ENCODE peak calls at places on chromosomes 16 and 17, in ten cellular contexts. One of them, this sample, is unnamed. For H3K4me1, the result is how much of the 10 kb centered on the place peaks cover.

GRCh38 chr17:4795168-4795567 is 796 bp upstream of the PSMB6 start:
- DNase-seq in right cardiac atrium: no peak
- DNase-seq in small intestine: no peak
- DNase-seq in Caco-2: no peak
- DNase-seq in right lobe of liver: no peak
- DNase-seq in A549: no peak
- DNase-seq in upper lobe of right lung: no peak
- DNase-seq in PC-3: no peak
- DNase-seq in cardiac muscle cell: no peak
- DNase-seq in MM.1S: no peak
- DNase-seq in this sample: no peak

GRCh38 chr16:67652578-67653130 is 7.4 kb downstream of the ACD start:
- DNase-seq in right cardiac atrium: no peak
- DNase-seq in small intestine: no peak
- DNase-seq in Caco-2: peak
- DNase-seq in right lobe of liver: no peak
- DNase-seq in A549: no peak
- DNase-seq in upper lobe of right lung: no peak
- DNase-seq in PC-3: peak
- DNase-seq in cardiac muscle cell: peak
- DNase-seq in MM.1S: no peak
- DNase-seq in this sample: peak

GRCh38 chr17:50146230-50146926 is 4.1 kb downstream of the PPP1R9B start:
- DNase-seq in right cardiac atrium: no peak
- DNase-seq in small intestine: no peak
- DNase-seq in Caco-2: no peak
- DNase-seq in right lobe of liver: peak
- DNase-seq in A549: no peak
- DNase-seq in upper lobe of right lung: no peak
- DNase-seq in PC-3: no peak
- DNase-seq in cardiac muscle cell: no peak
- DNase-seq in MM.1S: no peak
- DNase-seq in this sample: no peak

GRCh38 chr17:79563237-79564013 is 47.4 kb downstream of the RBFOX3 start:
- DNase-seq in right cardiac atrium: no peak
- DNase-seq in small intestine: no peak
- DNase-seq in Caco-2: no peak
- DNase-seq in right lobe of liver: peak
- DNase-seq in A549: peak
- DNase-seq in upper lobe of right lung: no peak
- DNase-seq in PC-3: peak
- DNase-seq in cardiac muscle cell: no peak
- DNase-seq in MM.1S: no peak
- DNase-seq in this sample: no peak

GRCh38 chr16:47254771-47255170 is 111.0 kb upstream of the NETO2 start:
- DNase-seq in right cardiac atrium: no peak
- DNase-seq in small intestine: no peak
- DNase-seq in Caco-2: no peak
- DNase-seq in right lobe of liver: no peak
- DNase-seq in A549: no peak
- DNase-seq in upper lobe of right lung: no peak
- DNase-seq in PC-3: no peak
- DNase-seq in cardiac muscle cell: no peak
- DNase-seq in MM.1S: no peak
- DNase-seq in this sample: no peak

GRCh38 chr17:18038149-18038850 is 668 bp downstream of the ATPAF2 start:
- DNase-seq in right cardiac atrium: no peak
- DNase-seq in small intestine: no peak
- DNase-seq in Caco-2: no peak
- DNase-seq in right lobe of liver: no peak
- DNase-seq in A549: no peak
- DNase-seq in upper lobe of right lung: no peak
- DNase-seq in PC-3: no peak
- DNase-seq in cardiac muscle cell: no peak
- DNase-seq in MM.1S: peak
- DNase-seq in this sample: no peak

GRCh38 chr16:84607694-84608093 is 10.2 kb downstream of the COTL1 start:
- DNase-seq in right cardiac atrium: no peak
- DNase-seq in small intestine: no peak
- DNase-seq in Caco-2: no peak
- DNase-seq in right lobe of liver: no peak
- DNase-seq in A549: no peak
- DNase-seq in upper lobe of right lung: no peak
- DNase-seq in PC-3: no peak
- DNase-seq in cardiac muscle cell: no peak
- DNase-seq in MM.1S: no peak
- DNase-seq in this sample: no peak

GRCh38 chr16:80459331-80459777 is 81.4 kb upstream of the DYNLRB2 start:
- DNase-seq in right cardiac atrium: peak
- DNase-seq in small intestine: no peak
- DNase-seq in Caco-2: no peak
- DNase-seq in right lobe of liver: no peak
- DNase-seq in A549: no peak
- DNase-seq in upper lobe of right lung: no peak
- DNase-seq in PC-3: no peak
- DNase-seq in cardiac muscle cell: no peak
- DNase-seq in MM.1S: no peak
- DNase-seq in this sample: no peak

GRCh38 chr17:71975998-71976649 is 144.7 kb upstream of the SOX9 start:
- DNase-seq in right cardiac atrium: peak
- DNase-seq in small intestine: no peak
- DNase-seq in Caco-2: no peak
- DNase-seq in right lobe of liver: peak
- DNase-seq in A549: peak
- DNase-seq in upper lobe of right lung: no peak
- DNase-seq in PC-3: peak
- DNase-seq in cardiac muscle cell: no peak
- DNase-seq in MM.1S: no peak
- DNase-seq in this sample: peak

GRCh38 chr16:55370762-55371482 is 46.9 kb downstream of the IRX6 start:
- DNase-seq in right cardiac atrium: peak
- DNase-seq in small intestine: peak
- DNase-seq in Caco-2: peak
- DNase-seq in right lobe of liver: peak
- DNase-seq in A549: peak
- DNase-seq in upper lobe of right lung: peak
- DNase-seq in PC-3: peak
- DNase-seq in cardiac muscle cell: peak
- DNase-seq in MM.1S: peak
- DNase-seq in this sample: peak

GRCh38 chr16:52076332-52077115 is 470.4 kb downstream of the TOX3 start:
- DNase-seq in right cardiac atrium: no peak
- DNase-seq in small intestine: no peak
- DNase-seq in Caco-2: no peak
- DNase-seq in right lobe of liver: no peak
- DNase-seq in A549: no peak
- DNase-seq in upper lobe of right lung: no peak
- DNase-seq in PC-3: no peak
- DNase-seq in cardiac muscle cell: no peak
- DNase-seq in MM.1S: no peak
- DNase-seq in this sample: no peak

GRCh38 chr17:27282054-27282501 is 11.8 kb upstream of the WSB1 start:
- DNase-seq in right cardiac atrium: no peak
- DNase-seq in small intestine: no peak
- DNase-seq in Caco-2: no peak
- DNase-seq in right lobe of liver: no peak
- DNase-seq in A549: no peak
- DNase-seq in upper lobe of right lung: no peak
- DNase-seq in PC-3: no peak
- DNase-seq in cardiac muscle cell: no peak
- DNase-seq in MM.1S: peak
- DNase-seq in this sample: no peak

GRCh38 chr17:47170710-47171109 is 18.4 kb downstream of the CDC27 start:
- DNase-seq in right cardiac atrium: no peak
- DNase-seq in small intestine: no peak
- DNase-seq in Caco-2: no peak
- DNase-seq in right lobe of liver: no peak
- DNase-seq in A549: no peak
- DNase-seq in upper lobe of right lung: no peak
- DNase-seq in PC-3: no peak
- DNase-seq in cardiac muscle cell: no peak
- DNase-seq in MM.1S: no peak
- DNase-seq in this sample: no peak

GRCh38 chr17:47176438-47176837 is 12.7 kb downstream of the CDC27 start:
- DNase-seq in right cardiac atrium: no peak
- DNase-seq in small intestine: no peak
- DNase-seq in Caco-2: no peak
- DNase-seq in right lobe of liver: no peak
- DNase-seq in A549: no peak
- DNase-seq in upper lobe of right lung: no peak
- DNase-seq in PC-3: no peak
- DNase-seq in cardiac muscle cell: no peak
- DNase-seq in MM.1S: no peak
- DNase-seq in this sample: no peak

GRCh38 chr17:47177261-47177660 is 11.8 kb downstream of the CDC27 start:
- DNase-seq in right cardiac atrium: no peak
- DNase-seq in small intestine: no peak
- DNase-seq in Caco-2: no peak
- DNase-seq in right lobe of liver: no peak
- DNase-seq in A549: no peak
- DNase-seq in upper lobe of right lung: no peak
- DNase-seq in PC-3: no peak
- DNase-seq in cardiac muscle cell: no peak
- DNase-seq in MM.1S: no peak
- DNase-seq in this sample: no peak

GRCh38 chr17:47172698-47173565 is 16.2 kb downstream of the CDC27 start:
- DNase-seq in right cardiac atrium: no peak
- DNase-seq in small intestine: no peak
- DNase-seq in Caco-2: no peak
- DNase-seq in right lobe of liver: no peak
- DNase-seq in A549: no peak
- DNase-seq in upper lobe of right lung: no peak
- DNase-seq in PC-3: no peak
- DNase-seq in cardiac muscle cell: no peak
- DNase-seq in MM.1S: no peak
- DNase-seq in this sample: no peak
- H3K4me1 ChIP-seq in right cardiac atrium: under half
- H3K4me1 ChIP-seq in small intestine: under half
- H3K4me1 ChIP-seq in Caco-2: under half
- H3K4me1 ChIP-seq in right lobe of liver: under half
- H3K4me1 ChIP-seq in A549: under half
- H3K4me1 ChIP-seq in upper lobe of right lung: under half
- H3K4me1 ChIP-seq in PC-3: under half
- H3K4me1 ChIP-seq in cardiac muscle cell: under half
- H3K4me1 ChIP-seq in MM.1S: under half
- H3K4me1 ChIP-seq in this sample: under half

GRCh38 chr17:69501591-69502468 is 87.3 kb downstream of the MAP2K6 start:
- DNase-seq in right cardiac atrium: peak
- DNase-seq in small intestine: peak
- DNase-seq in Caco-2: peak
- DNase-seq in right lobe of liver: no peak
- DNase-seq in A549: peak
- DNase-seq in upper lobe of right lung: no peak
- DNase-seq in PC-3: peak
- DNase-seq in cardiac muscle cell: peak
- DNase-seq in MM.1S: no peak
- DNase-seq in this sample: no peak
- H3K4me3 ChIP-seq in right cardiac atrium: peak
- H3K4me3 ChIP-seq in small intestine: no peak
- H3K4me3 ChIP-seq in Caco-2: peak
- H3K4me3 ChIP-seq in right lobe of liver: peak
- H3K4me3 ChIP-seq in A549: peak
- H3K4me3 ChIP-seq in upper lobe of right lung: peak
- H3K4me3 ChIP-seq in PC-3: peak
- H3K4me3 ChIP-seq in cardiac muscle cell: no peak
- H3K4me3 ChIP-seq in MM.1S: no peak
- H3K4me3 ChIP-seq in this sample: peak

DNA sequence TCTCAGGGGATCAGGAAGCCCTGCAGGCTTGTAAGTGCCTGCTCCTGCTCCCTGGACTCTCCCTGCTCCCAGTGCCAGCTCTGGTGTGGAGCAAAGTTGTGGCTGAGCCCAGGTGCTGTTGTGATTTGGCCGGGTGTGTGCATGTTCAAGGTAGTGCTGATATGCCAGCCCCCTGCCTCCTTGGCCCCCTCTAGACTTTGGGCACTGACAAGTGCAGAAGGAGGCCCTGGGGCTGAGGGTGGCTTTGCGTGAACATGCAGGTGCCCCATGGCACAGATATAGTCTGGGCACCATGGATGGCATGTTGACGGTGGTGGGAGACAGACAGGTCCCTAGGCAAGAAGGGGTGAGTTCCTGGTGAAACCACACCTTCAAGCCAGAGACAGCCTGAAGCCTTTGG is 441.6 kb upstream of the CDH8 start:
- DNase-seq in right cardiac atrium: no peak
- DNase-seq in small intestine: no peak
- DNase-seq in Caco-2: no peak
- DNase-seq in right lobe of liver: no peak
- DNase-seq in A549: no peak
- DNase-seq in upper lobe of right lung: no peak
- DNase-seq in PC-3: no peak
- DNase-seq in cardiac muscle cell: no peak
- DNase-seq in MM.1S: no peak
- DNase-seq in this sample: peak
- H3K4me1 ChIP-seq in right cardiac atrium: under half
- H3K4me1 ChIP-seq in small intestine: under half
- H3K4me1 ChIP-seq in Caco-2: under half
- H3K4me1 ChIP-seq in right lobe of liver: under half
- H3K4me1 ChIP-seq in A549: under half
- H3K4me1 ChIP-seq in upper lobe of right lung: under half
- H3K4me1 ChIP-seq in PC-3: under half
- H3K4me1 ChIP-seq in cardiac muscle cell: under half
- H3K4me1 ChIP-seq in MM.1S: under half
- H3K4me1 ChIP-seq in this sample: under half

GRCh38 chr17:8680850-8681174 is 50.3 kb upstream of the MYH10 start:
- DNase-seq in right cardiac atrium: no peak
- DNase-seq in small intestine: no peak
- DNase-seq in Caco-2: no peak
- DNase-seq in right lobe of liver: no peak
- DNase-seq in A549: no peak
- DNase-seq in upper lobe of right lung: no peak
- DNase-seq in PC-3: no peak
- DNase-seq in cardiac muscle cell: no peak
- DNase-seq in MM.1S: no peak
- DNase-seq in this sample: no peak

GRCh38 chr17:8680402-8680801 is 49.9 kb upstream of the MYH10 start:
- DNase-seq in right cardiac atrium: no peak
- DNase-seq in small intestine: no peak
- DNase-seq in Caco-2: no peak
- DNase-seq in right lobe of liver: no peak
- DNase-seq in A549: no peak
- DNase-seq in upper lobe of right lung: no peak
- DNase-seq in PC-3: no peak
- DNase-seq in cardiac muscle cell: no peak
- DNase-seq in MM.1S: no peak
- DNase-seq in this sample: no peak

GRCh38 chr17:8683355-8683754 is 52.8 kb upstream of the MYH10 start:
- DNase-seq in right cardiac atrium: no peak
- DNase-seq in small intestine: no peak
- DNase-seq in Caco-2: no peak
- DNase-seq in right lobe of liver: no peak
- DNase-seq in A549: no peak
- DNase-seq in upper lobe of right lung: no peak
- DNase-seq in PC-3: no peak
- DNase-seq in cardiac muscle cell: no peak
- DNase-seq in MM.1S: no peak
- DNase-seq in this sample: no peak

GRCh38 chr17:8679136-8679535 is 48.6 kb upstream of the MYH10 start:
- DNase-seq in right cardiac atrium: no peak
- DNase-seq in small intestine: no peak
- DNase-seq in Caco-2: no peak
- DNase-seq in right lobe of liver: no peak
- DNase-seq in A549: no peak
- DNase-seq in upper lobe of right lung: no peak
- DNase-seq in PC-3: no peak
- DNase-seq in cardiac muscle cell: no peak
- DNase-seq in MM.1S: no peak
- DNase-seq in this sample: no peak

GRCh38 chr17:8681175-8681949 is 50.8 kb upstream of the MYH10 start:
- DNase-seq in right cardiac atrium: peak
- DNase-seq in small intestine: no peak
- DNase-seq in Caco-2: no peak
- DNase-seq in right lobe of liver: no peak
- DNase-seq in A549: no peak
- DNase-seq in upper lobe of right lung: no peak
- DNase-seq in PC-3: no peak
- DNase-seq in cardiac muscle cell: no peak
- DNase-seq in MM.1S: no peak
- DNase-seq in this sample: no peak
- H3K4me3 ChIP-seq in right cardiac atrium: peak
- H3K4me3 ChIP-seq in small intestine: no peak
- H3K4me3 ChIP-seq in Caco-2: no peak
- H3K4me3 ChIP-seq in right lobe of liver: no peak
- H3K4me3 ChIP-seq in A549: no peak
- H3K4me3 ChIP-seq in upper lobe of right lung: no peak
- H3K4me3 ChIP-seq in PC-3: no peak
- H3K4me3 ChIP-seq in cardiac muscle cell: no peak
- H3K4me3 ChIP-seq in MM.1S: no peak
- H3K4me3 ChIP-seq in this sample: no peak